ENCODE peak calls at places on chromosome 6, in seven cellular contexts. X, I, O, V, G, F and Q are unnamed samples.

GRCh38 chr6:85580878-85581267 is 12.8 kb downstream of the SNX14 start:
- DNase-seq in G (peak; percentile 45), V (peak; percentile 40), F (no peak), O (peak; percentile 11), I (no peak), X (peak; percentile 62), Q (no peak)

GRCh38 chr6:43627008-43627825 is 1.8 kb downstream of the GTPBP2 start:
- DNase-seq in O (peak; percentile 91), I (peak; percentile 89), G (peak; percentile 90), F (no peak), X (peak; percentile 80), V (peak; percentile 65), Q (peak; percentile 36)

GRCh38 chr6:129632081-129632758 is 77.8 kb downstream of the ARHGAP18 start:
- DNase-seq in V (no peak), I (no peak), F (no peak), O (no peak), G (no peak), X (no peak), Q (no peak)

GRCh38 chr6:88814909-88815308 is 148.5 kb downstream of the RNGTT start:
- DNase-seq in I (no peak), O (peak; percentile 5), G (no peak), F (no peak), V (no peak), X (no peak), Q (no peak)

GRCh38 chr6:37547564-37548061 is 47.9 kb upstream of the CCDC167 start:
- DNase-seq in V (no peak), F (no peak), I (no peak), G (peak; percentile 34), X (no peak), O (peak; percentile 58), Q (no peak)

GRCh38 chr6:5998741-5999687 is 7.7 kb downstream of the NRN1 start:
- DNase-seq in O (no peak), X (peak; percentile 13), F (no peak), I (peak; percentile 32), V (peak; percentile 56), G (peak; percentile 62), Q (no peak)

GRCh38 chr6:39007575-39007974 is 41.0 kb upstream of the GLP1R start:
- DNase-seq in O (no peak), V (no peak), X (no peak), I (no peak), G (no peak), F (no peak), Q (no peak)

GRCh38 chr6:41286544-41287346 is at the start of gene TREM1:
- DNase-seq in O (peak; percentile 49), X (peak; percentile 15), F (no peak), V (peak; percentile 52), I (no peak), G (peak; percentile 40), Q (no peak)

GRCh38 chr6:36788768-36789167 is 50.5 kb downstream of the CPNE5 start:
- DNase-seq in O (no peak), V (no peak), F (no peak), G (no peak), X (no peak), I (no peak), Q (no peak)

GRCh38 chr6:42251911-42252637 is 34.4 kb upstream of the MRPS10 start:
- DNase-seq in O (peak; percentile 55), I (peak; percentile 20), F (no peak), G (peak; percentile 83), V (peak; percentile 82), X (peak; percentile 78), Q (no peak)

GRCh38 chr6:48069280-48069679 is 41.7 kb downstream of the PTCHD4 start:
- DNase-seq in F (no peak), V (no peak), O (peak; percentile 8), X (no peak), G (no peak), I (peak; percentile 42), Q (no peak)

GRCh38 chr6:2766767-2767314 is 1.6 kb downstream of the WRNIP1 start:
- DNase-seq in G (no peak), O (no peak), V (no peak), F (no peak), I (no peak), X (no peak), Q (no peak)

GRCh38 chr6:2765896-2766766 is 938 bp downstream of the WRNIP1 start:
- DNase-seq in V (peak; percentile 57), X (peak; percentile 56), F (peak; percentile 28), O (peak; percentile 75), I (peak; percentile 63), G (peak; percentile 46), Q (peak; percentile 65)

GRCh38 chr6:2764610-2765165 is 505 bp upstream of the WRNIP1 start:
- DNase-seq in X (peak; percentile 56), O (peak; percentile 76), I (peak; percentile 39), V (no peak), F (peak; percentile 45), G (no peak), Q (no peak)

GRCh38 chr6:2763876-2764540 is 1.2 kb upstream of the WRNIP1 start:
- DNase-seq in X (no peak), O (no peak), F (no peak), V (no peak), I (no peak), G (no peak), Q (no peak)

GRCh38 chr6:2765166-2765895 is at the start of gene WRNIP1:
- DNase-seq in X (peak; percentile 99), F (peak; percentile 94), G (peak; percentile 98), V (peak; percentile 99), I (peak; percentile 99), O (peak; percentile 99), Q (peak; percentile 99)
- TF ChIP-seq CTCF in X (peak; percentile 61), F (peak; percentile 35), G (peak; percentile 73), V (peak; percentile 80), I (peak; percentile 53), O (peak; percentile 53), Q (peak; percentile 45)

GRCh38 chr6:116884530-116884929 is 7.5 kb downstream of the RFX6 start:
- DNase-seq in G (no peak), F (no peak), O (no peak), X (no peak), V (no peak), I (no peak), Q (no peak)

GRCh38 chr6:116877743-116878142 is 701 bp downstream of the RFX6 start:
- DNase-seq in X (no peak), V (no peak), I (no peak), G (no peak), O (peak; percentile 23), F (no peak), Q (no peak)

GRCh38 chr6:116876635-116877611 is at the start of gene RFX6:
- DNase-seq in F (no peak), G (no peak), I (peak; percentile 37), O (peak; percentile 52), V (no peak), X (peak; percentile 35), Q (peak; percentile 50)

GRCh38 chr6:116883005-116883404 is 6.0 kb downstream of the RFX6 start:
- DNase-seq in I (no peak), V (no peak), O (no peak), F (no peak), G (no peak), X (no peak), Q (no peak)

DNA sequence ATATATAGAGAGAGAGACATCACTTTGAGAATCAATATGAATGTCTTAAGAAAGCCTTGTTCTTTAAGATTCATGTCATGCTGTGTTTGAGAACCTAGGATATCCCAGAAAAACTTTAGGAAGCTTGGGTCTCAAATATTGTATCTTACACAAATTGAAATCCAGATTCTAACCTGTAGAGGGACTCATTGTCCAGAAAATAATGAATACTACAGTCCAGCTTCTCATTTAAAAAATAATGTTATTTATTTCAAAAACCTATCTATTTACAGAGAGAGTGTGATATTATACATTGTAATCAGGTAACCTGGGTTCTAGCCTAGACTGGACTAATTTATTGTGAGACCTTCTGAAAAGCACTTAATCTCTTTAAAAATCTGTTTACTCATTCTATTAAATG is 4.2 kb downstream of the RFX6 start:
- DNase-seq in F (no peak), I (no peak), X (no peak), O (peak; percentile 14), V (no peak), G (no peak), Q (no peak)
- TF ChIP-seq CTCF in F (no peak), I (no peak), X (no peak), O (peak; percentile 62), V (no peak), G (peak; percentile 13), Q (peak; percentile 20)

GRCh38 chr6:28134716-28135115 is 7.0 kb upstream of the ZKSCAN8 start:
- DNase-seq in O (no peak), I (no peak), F (no peak), G (no peak), V (no peak), X (no peak), Q (no peak)

GRCh38 chr6:28137458-28138020 is 4.1 kb upstream of the ZKSCAN8 start:
- DNase-seq in I (no peak), O (peak; percentile 25), V (no peak), F (no peak), X (no peak), G (no peak), Q (no peak)

GRCh38 chr6:28135393-28135792 is 6.3 kb upstream of the ZKSCAN8 start:
- DNase-seq in X (no peak), O (no peak), I (no peak), G (no peak), V (no peak), F (no peak), Q (no peak)

GRCh38 chr6:28136585-28137457 is 4.9 kb upstream of the ZKSCAN8 start:
- DNase-seq in G (peak; percentile 94), I (peak; percentile 96), V (peak; percentile 90), O (peak; percentile 93), X (peak; percentile 95), F (peak; percentile 72), Q (peak; percentile 79)

GRCh38 chr6:28134015-28134414 is 7.7 kb upstream of the ZKSCAN8 start:
- DNase-seq in G (peak; percentile 16), F (no peak), V (no peak), I (peak; percentile 30), X (no peak), O (peak; percentile 34), Q (no peak)
- TF ChIP-seq CTCF in G (peak; percentile 52), F (no peak), V (peak; percentile 53), I (peak; percentile 52), X (no peak), O (peak; percentile 43), Q (no peak)

DNA sequence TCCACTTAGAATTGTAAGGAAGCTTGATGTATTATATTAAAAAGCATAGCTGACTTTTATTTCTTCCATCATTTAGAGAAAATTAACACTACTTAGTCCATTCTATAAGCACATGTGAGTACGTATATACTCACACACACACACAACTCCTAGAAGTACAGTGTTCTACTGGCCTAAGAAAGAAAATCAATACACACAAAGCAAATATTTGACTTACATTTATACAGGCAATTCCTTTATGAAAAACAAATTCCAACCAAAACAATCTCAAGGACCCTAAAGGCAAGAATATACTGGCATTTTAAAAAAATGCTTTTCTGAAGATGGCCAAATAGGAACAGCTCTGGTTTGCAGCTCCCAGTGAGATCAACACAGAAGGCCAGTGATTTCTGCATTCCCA is 71.9 kb downstream of the NRSN1 start:
- DNase-seq in F (no peak), I (no peak), V (no peak), G (no peak), X (no peak), O (no peak), Q (no peak)
- TF ChIP-seq CTCF in F (no peak), I (no peak), V (no peak), G (no peak), X (no peak), O (no peak), Q (no peak)

DNA sequence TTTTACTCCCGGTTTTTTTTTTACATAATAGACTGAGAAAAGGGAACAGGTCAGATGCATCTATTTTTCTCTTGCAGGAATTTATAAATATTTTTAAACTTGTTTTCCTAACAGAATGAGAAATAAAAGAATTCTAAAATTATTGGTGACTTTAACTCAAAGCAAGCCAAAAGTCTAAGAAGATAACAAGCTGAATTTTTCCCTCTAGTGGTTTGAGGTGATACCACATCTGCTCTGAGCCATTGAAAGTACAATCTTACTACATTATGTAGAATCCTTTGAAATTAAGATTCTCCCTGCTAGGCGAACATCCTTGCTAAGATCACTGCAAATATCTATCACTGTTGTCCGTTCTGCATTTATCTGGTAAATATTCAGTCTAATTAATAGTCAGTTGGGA is 10.7 kb upstream of the STMND1 start:
- DNase-seq in X (no peak), F (no peak), O (no peak), V (no peak), G (no peak), I (no peak), Q (no peak)
- TF ChIP-seq CTCF in X (no peak), F (no peak), O (peak; percentile 20), V (peak; percentile 19), G (peak; percentile 20), I (peak; percentile 51), Q (no peak)